ENCODE peak calls at places on chromosomes 6 and 20, in five cellular contexts. One of them, this sample, is unnamed.

GRCh38 chr6:14781707-14782306 is 464.1 kb upstream of the JARID2 start:
- DNase-seq in GM10248: no peak
- DNase-seq in fibroblast of lung: no peak
- DNase-seq in osteoblast: no peak
- DNase-seq in AG10803: no peak
- DNase-seq in this sample: no peak

GRCh38 chr20:37327748-37328147 is 18.2 kb upstream of the SRC start:
- DNase-seq in GM10248: no peak
- DNase-seq in fibroblast of lung: peak; percentile 88
- DNase-seq in osteoblast: peak; percentile 93
- DNase-seq in AG10803: peak; percentile 95
- DNase-seq in this sample: no peak

GRCh38 chr6:11615214-11615602 is 77.7 kb downstream of the TMEM170B start:
- DNase-seq in AG10803: peak; percentile 51
- DNase-seq in fibroblast of lung: peak; percentile 86
- DNase-seq in GM10248: no peak
- DNase-seq in osteoblast: no peak
- DNase-seq in this sample: no peak

GRCh38 chr6:134249759-134250602 is 67.9 kb downstream of the SGK1 start:
- DNase-seq in fibroblast of lung: peak; percentile 85
- DNase-seq in osteoblast: no peak
- DNase-seq in AG10803: peak; percentile 36
- DNase-seq in GM10248: no peak
- DNase-seq in this sample: no peak

GRCh38 chr6:14228571-14228970 is 111.0 kb downstream of the CD83 start:
- DNase-seq in fibroblast of lung: peak; percentile 56
- DNase-seq in GM10248: no peak
- DNase-seq in osteoblast: no peak
- DNase-seq in AG10803: peak; percentile 79
- DNase-seq in this sample: peak; percentile 66

GRCh38 chr20:35274172-35275092 is 3.5 kb downstream of the MMP24OS start:
- DNase-seq in osteoblast: peak; percentile 66
- DNase-seq in AG10803: no peak
- DNase-seq in fibroblast of lung: no peak
- DNase-seq in GM10248: no peak
- DNase-seq in this sample: no peak

GRCh38 chr20:46057856-46058655 is 29.0 kb downstream of the SLC12A5 start:
- DNase-seq in osteoblast: peak; percentile 90
- DNase-seq in fibroblast of lung: peak; percentile 35
- DNase-seq in GM10248: no peak
- DNase-seq in AG10803: peak; percentile 31
- DNase-seq in this sample: peak; percentile 33

GRCh38 chr6:119112856-119113530 is 34.5 kb upstream of the FAM184A start:
- DNase-seq in GM10248: no peak
- DNase-seq in AG10803: no peak
- DNase-seq in osteoblast: no peak
- DNase-seq in fibroblast of lung: no peak
- DNase-seq in this sample: no peak

GRCh38 chr6:108029226-108029921 is 45.2 kb downstream of the OSTM1 start:
- DNase-seq in GM10248: no peak
- DNase-seq in osteoblast: no peak
- DNase-seq in fibroblast of lung: no peak
- DNase-seq in AG10803: no peak
- DNase-seq in this sample: no peak

GRCh38 chr20:54048489-54048888 is 21.9 kb downstream of the BCAS1 start:
- DNase-seq in GM10248: no peak
- DNase-seq in osteoblast: no peak
- DNase-seq in AG10803: peak; percentile 68
- DNase-seq in fibroblast of lung: peak; percentile 20
- DNase-seq in this sample: no peak

GRCh38 chr6:154478691-154479090 is 31.8 kb downstream of the CNKSR3 start:
- DNase-seq in GM10248: no peak
- DNase-seq in osteoblast: no peak
- DNase-seq in AG10803: peak; percentile 46
- DNase-seq in fibroblast of lung: peak; percentile 35
- DNase-seq in this sample: no peak

GRCh38 chr6:154478021-154478651 is 32.3 kb downstream of the CNKSR3 start:
- DNase-seq in fibroblast of lung: peak; percentile 27
- DNase-seq in osteoblast: no peak
- DNase-seq in GM10248: no peak
- DNase-seq in AG10803: no peak
- DNase-seq in this sample: no peak

GRCh38 chr6:154480144-154480639 is 30.3 kb downstream of the CNKSR3 start:
- DNase-seq in GM10248: no peak
- DNase-seq in AG10803: no peak
- DNase-seq in fibroblast of lung: no peak
- DNase-seq in osteoblast: no peak
- DNase-seq in this sample: no peak

GRCh38 chr6:154481541-154482013 is 28.9 kb downstream of the CNKSR3 start:
- DNase-seq in GM10248: no peak
- DNase-seq in fibroblast of lung: no peak
- DNase-seq in osteoblast: no peak
- DNase-seq in AG10803: no peak
- DNase-seq in this sample: no peak

DNA sequence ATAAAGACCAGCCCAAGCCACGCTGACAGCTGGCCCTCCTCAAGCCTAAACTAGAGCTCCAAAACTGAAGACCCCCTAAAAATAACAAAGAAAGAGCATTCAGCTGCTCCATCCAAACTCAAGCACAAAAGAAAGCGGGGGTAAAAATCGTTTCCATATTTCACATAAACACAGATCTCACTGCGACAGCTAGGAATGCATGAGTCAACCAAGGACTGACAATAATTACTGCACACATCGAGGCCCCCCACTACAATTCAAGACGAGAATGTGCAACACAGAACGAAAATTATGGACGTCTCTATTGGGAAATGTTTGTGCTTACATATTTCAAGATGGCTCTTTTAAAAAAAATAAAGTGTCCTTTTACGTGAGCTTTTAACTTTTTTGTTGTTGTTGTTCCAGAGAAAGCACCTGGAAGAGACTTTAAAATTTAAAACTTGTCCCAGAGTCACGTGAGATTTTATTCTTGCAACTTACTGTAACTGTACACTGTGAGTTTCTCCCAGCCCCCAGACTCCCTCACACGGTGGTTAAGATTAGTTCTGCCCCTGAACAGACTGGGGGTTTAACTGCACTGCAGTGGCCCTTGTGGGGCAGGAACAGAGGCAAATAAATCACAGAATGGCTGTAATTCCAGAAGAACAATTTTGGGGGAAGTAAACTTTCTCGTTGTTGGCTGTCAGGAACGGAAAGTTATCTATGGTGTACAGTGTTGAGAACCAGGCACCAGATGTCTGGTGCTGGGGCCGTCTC is 30.9 kb downstream of the CNKSR3 start:
- DNase-seq in fibroblast of lung: peak; percentile 77
- DNase-seq in GM10248: no peak
- DNase-seq in osteoblast: no peak
- DNase-seq in AG10803: peak; percentile 78
- DNase-seq in this sample: no peak
- TF ChIP-seq CTCF in fibroblast of lung: no peak
- TF ChIP-seq CTCF in GM10248: no peak
- TF ChIP-seq CTCF in osteoblast: no peak
- TF ChIP-seq CTCF in AG10803: no peak
- TF ChIP-seq CTCF in this sample: no peak

GRCh38 chr20:12740647-12741046 is 268.1 kb upstream of the SPTLC3 start:
- DNase-seq in AG10803: no peak
- DNase-seq in osteoblast: no peak
- DNase-seq in fibroblast of lung: no peak
- DNase-seq in GM10248: no peak
- DNase-seq in this sample: no peak
- TF ChIP-seq CTCF in AG10803: no peak
- TF ChIP-seq CTCF in osteoblast: no peak
- TF ChIP-seq CTCF in fibroblast of lung: no peak
- TF ChIP-seq CTCF in GM10248: no peak
- TF ChIP-seq CTCF in this sample: no peak

DNA sequence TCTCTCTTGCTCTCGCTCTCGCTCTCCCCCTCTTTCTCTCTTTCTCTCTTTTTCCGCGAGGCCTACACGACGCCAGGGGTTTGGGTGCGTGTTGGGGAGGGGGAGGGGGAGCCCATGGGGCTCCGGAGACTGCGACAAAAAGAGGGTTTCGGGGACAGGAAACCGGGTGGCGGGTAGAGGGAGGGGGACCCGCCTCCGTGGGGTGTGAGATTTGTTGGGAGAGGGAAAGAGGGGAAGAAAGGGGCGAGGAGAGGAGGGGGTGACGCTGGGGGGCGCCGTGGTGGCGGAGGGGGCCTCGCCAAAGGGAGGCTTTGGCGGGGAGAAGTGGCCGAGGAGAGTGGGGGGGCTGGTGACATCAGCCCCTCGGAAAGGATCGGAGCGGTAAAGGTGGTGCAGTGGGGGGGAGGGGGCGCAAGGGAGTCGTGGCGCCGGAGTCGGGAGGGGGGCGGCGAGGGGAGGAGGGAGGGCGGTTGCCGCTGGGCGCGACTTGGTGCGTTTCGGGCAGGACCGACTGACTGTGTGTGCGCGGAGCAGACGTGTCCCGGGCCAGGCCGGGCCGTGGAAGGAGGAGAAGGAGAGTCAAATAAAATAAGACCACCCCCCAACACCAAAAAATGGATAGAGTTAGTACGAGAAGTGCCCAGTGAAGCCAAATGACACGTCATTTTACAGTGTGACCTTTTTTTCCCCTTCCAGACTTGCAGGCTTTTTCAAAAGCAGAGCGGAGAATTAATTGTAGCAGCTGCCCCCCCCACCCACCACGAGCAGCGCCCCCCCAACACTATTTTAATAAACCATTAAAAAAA is 39.8 kb downstream of the GNAS start:
- DNase-seq in AG10803: peak; percentile 58
- DNase-seq in osteoblast: peak; percentile 96
- DNase-seq in fibroblast of lung: peak; percentile 73
- DNase-seq in GM10248: peak; percentile 82
- DNase-seq in this sample: peak; percentile 90
- TF ChIP-seq CTCF in AG10803: no peak
- TF ChIP-seq CTCF in osteoblast: no peak
- TF ChIP-seq CTCF in fibroblast of lung: no peak
- TF ChIP-seq CTCF in GM10248: peak; percentile 29
- TF ChIP-seq CTCF in this sample: no peak

GRCh38 chr20:47786763-47787107 is 1.5 kb upstream of the SULF2 start:
- DNase-seq in fibroblast of lung: no peak
- DNase-seq in GM10248: no peak
- DNase-seq in AG10803: no peak
- DNase-seq in osteoblast: no peak
- DNase-seq in this sample: no peak
- TF ChIP-seq CTCF in fibroblast of lung: no peak
- TF ChIP-seq CTCF in GM10248: no peak
- TF ChIP-seq CTCF in AG10803: no peak
- TF ChIP-seq CTCF in osteoblast: no peak
- TF ChIP-seq CTCF in this sample: no peak

This sample was measured in activated CD8-positive, alpha-beta T cell treated with anti-CD3 and anti-CD28 coated beads for 36 hours.